ENCODE peak calls at places on chromosomes 5 and 9, in four cellular contexts. One of them, this sample, is unnamed.

GRCh38 chr5:5078009-5078897 is 61.9 kb upstream of the ADAMTS16 start:
- DNase-seq in vagina: no peak
- DNase-seq in breast epithelium: no peak
- DNase-seq in endothelial cell of umbilical vein: no peak
- DNase-seq in this sample: no peak

GRCh38 chr9:86500667-86501435 is 146.6 kb upstream of the TUT7 start:
- DNase-seq in vagina: no peak
- DNase-seq in endothelial cell of umbilical vein: no peak
- DNase-seq in breast epithelium: no peak
- DNase-seq in this sample: no peak

GRCh38 chr9:88741335-88741734 is 206.4 kb downstream of the NXNL2 start:
- DNase-seq in vagina: no peak
- DNase-seq in breast epithelium: no peak
- DNase-seq in endothelial cell of umbilical vein: no peak
- DNase-seq in this sample: no peak

GRCh38 chr5:174751154-174751990 is 27.0 kb downstream of the MSX2 start:
- DNase-seq in endothelial cell of umbilical vein: no peak
- DNase-seq in breast epithelium: no peak
- DNase-seq in vagina: no peak
- DNase-seq in this sample: no peak

GRCh38 chr5:34682926-34683623 is 26.9 kb downstream of the RAI14 start:
- DNase-seq in vagina: no peak
- DNase-seq in breast epithelium: no peak
- DNase-seq in endothelial cell of umbilical vein: peak; percentile 90
- DNase-seq in this sample: no peak

GRCh38 chr5:139851558-139851957 is 56.0 kb downstream of the PSD2 start:
- DNase-seq in breast epithelium: no peak
- DNase-seq in vagina: no peak
- DNase-seq in endothelial cell of umbilical vein: no peak
- DNase-seq in this sample: peak; percentile 69

GRCh38 chr5:56677693-56678092 is 137.7 kb upstream of the MAP3K1 start:
- DNase-seq in endothelial cell of umbilical vein: no peak
- DNase-seq in vagina: no peak
- DNase-seq in breast epithelium: no peak
- DNase-seq in this sample: no peak

GRCh38 chr5:131926168-131926567 is 19.3 kb downstream of the MEIKIN start:
- DNase-seq in breast epithelium: no peak
- DNase-seq in endothelial cell of umbilical vein: no peak
- DNase-seq in vagina: no peak
- DNase-seq in this sample: no peak

GRCh38 chr9:90044710-90045151 is 439.9 kb downstream of the GADD45G start:
- DNase-seq in endothelial cell of umbilical vein: peak; percentile 7
- DNase-seq in vagina: no peak
- DNase-seq in breast epithelium: no peak
- DNase-seq in this sample: no peak

GRCh38 chr5:122473138-122473843 is 161.3 kb downstream of the SNCAIP start:
- DNase-seq in endothelial cell of umbilical vein: no peak
- DNase-seq in breast epithelium: no peak
- DNase-seq in vagina: no peak
- DNase-seq in this sample: no peak

GRCh38 chr5:171595801-171596231 is 176.4 kb downstream of the FGF18 start:
- DNase-seq in breast epithelium: no peak
- DNase-seq in endothelial cell of umbilical vein: peak; percentile 79
- DNase-seq in vagina: no peak
- DNase-seq in this sample: no peak

GRCh38 chr5:143699121-143699520 is 112.8 kb upstream of the HMHB1 start:
- DNase-seq in endothelial cell of umbilical vein: no peak
- DNase-seq in breast epithelium: no peak
- DNase-seq in vagina: no peak
- DNase-seq in this sample: no peak

GRCh38 chr9:98218562-98219363 is 26.3 kb upstream of the CORO2A start:
- DNase-seq in endothelial cell of umbilical vein: no peak
- DNase-seq in vagina: no peak
- DNase-seq in breast epithelium: no peak
- DNase-seq in this sample: peak; percentile 38

GRCh38 chr5:154302181-154302580 is 111.6 kb downstream of the GALNT10 start:
- DNase-seq in vagina: no peak
- DNase-seq in endothelial cell of umbilical vein: no peak
- DNase-seq in breast epithelium: no peak
- DNase-seq in this sample: no peak

GRCh38 chr5:14250094-14250777 is 107.1 kb downstream of the TRIO start:
- DNase-seq in vagina: no peak
- DNase-seq in breast epithelium: peak; percentile 60
- DNase-seq in endothelial cell of umbilical vein: no peak
- DNase-seq in this sample: no peak

GRCh38 chr5:80251636-80252035 is 4.2 kb downstream of the SERINC5 start:
- DNase-seq in endothelial cell of umbilical vein: no peak
- DNase-seq in vagina: no peak
- DNase-seq in breast epithelium: no peak
- DNase-seq in this sample: no peak

DNA sequence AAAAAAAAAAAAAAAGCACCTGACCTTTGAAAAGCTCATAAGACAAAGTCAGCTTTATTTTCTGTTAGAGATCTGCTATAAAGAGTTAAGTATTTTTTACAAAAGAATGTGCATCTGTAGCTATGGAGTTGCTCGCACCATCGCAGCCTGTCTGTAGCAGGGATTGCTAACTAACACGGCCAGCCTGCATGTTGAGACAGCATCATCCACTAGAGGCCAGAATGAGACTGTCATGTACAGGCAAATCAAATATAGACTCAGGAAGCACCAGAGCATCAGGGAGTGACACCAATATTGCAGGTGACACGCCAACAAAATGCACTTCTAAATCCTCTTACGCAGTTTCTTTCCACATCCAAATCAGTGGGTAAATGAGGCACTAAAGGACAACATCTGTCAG is 136.3 kb upstream of the RASEF start:
- DNase-seq in vagina: no peak
- DNase-seq in endothelial cell of umbilical vein: peak; percentile 65
- DNase-seq in breast epithelium: peak; percentile 66
- DNase-seq in this sample: no peak
- TF ChIP-seq POLR2AphosphoS5 in vagina: no peak
- TF ChIP-seq POLR2AphosphoS5 in endothelial cell of umbilical vein: no peak
- TF ChIP-seq POLR2AphosphoS5 in breast epithelium: no peak
- TF ChIP-seq POLR2AphosphoS5 in this sample: no peak

GRCh38 chr5:129904102-129904666 is at the start of gene CHSY3:
- DNase-seq in breast epithelium: peak; percentile 59
- DNase-seq in vagina: no peak
- DNase-seq in endothelial cell of umbilical vein: peak; percentile 89
- DNase-seq in this sample: peak; percentile 85
- TF ChIP-seq POLR2A in breast epithelium: no peak
- TF ChIP-seq POLR2A in vagina: no peak
- TF ChIP-seq POLR2A in endothelial cell of umbilical vein: peak; percentile 39
- TF ChIP-seq POLR2A in this sample: no peak

GRCh38 chr5:134934202-134934601 is 29.3 kb downstream of the PCBD2 start:
- DNase-seq in endothelial cell of umbilical vein: no peak
- DNase-seq in breast epithelium: no peak
- DNase-seq in vagina: no peak
- DNase-seq in this sample: no peak

GRCh38 chr5:134938020-134938419 is 29.7 kb upstream of the CATSPER3 start:
- DNase-seq in vagina: no peak
- DNase-seq in endothelial cell of umbilical vein: no peak
- DNase-seq in breast epithelium: no peak
- DNase-seq in this sample: no peak

GRCh38 chr5:134935711-134936602 is 31.0 kb downstream of the PCBD2 start:
- DNase-seq in breast epithelium: no peak
- DNase-seq in vagina: no peak
- DNase-seq in endothelial cell of umbilical vein: peak; percentile 35
- DNase-seq in this sample: no peak

GRCh38 chr5:134939500-134939899 is 28.2 kb upstream of the CATSPER3 start:
- DNase-seq in endothelial cell of umbilical vein: no peak
- DNase-seq in vagina: no peak
- DNase-seq in breast epithelium: no peak
- DNase-seq in this sample: no peak

GRCh38 chr5:134937547-134937946 is 30.2 kb upstream of the CATSPER3 start:
- DNase-seq in endothelial cell of umbilical vein: no peak
- DNase-seq in breast epithelium: no peak
- DNase-seq in vagina: no peak
- DNase-seq in this sample: no peak
- TF ChIP-seq POLR2AphosphoS5 in endothelial cell of umbilical vein: no peak
- TF ChIP-seq POLR2AphosphoS5 in breast epithelium: peak; percentile 64
- TF ChIP-seq POLR2AphosphoS5 in vagina: no peak
- TF ChIP-seq POLR2AphosphoS5 in this sample: no peak

DNA sequence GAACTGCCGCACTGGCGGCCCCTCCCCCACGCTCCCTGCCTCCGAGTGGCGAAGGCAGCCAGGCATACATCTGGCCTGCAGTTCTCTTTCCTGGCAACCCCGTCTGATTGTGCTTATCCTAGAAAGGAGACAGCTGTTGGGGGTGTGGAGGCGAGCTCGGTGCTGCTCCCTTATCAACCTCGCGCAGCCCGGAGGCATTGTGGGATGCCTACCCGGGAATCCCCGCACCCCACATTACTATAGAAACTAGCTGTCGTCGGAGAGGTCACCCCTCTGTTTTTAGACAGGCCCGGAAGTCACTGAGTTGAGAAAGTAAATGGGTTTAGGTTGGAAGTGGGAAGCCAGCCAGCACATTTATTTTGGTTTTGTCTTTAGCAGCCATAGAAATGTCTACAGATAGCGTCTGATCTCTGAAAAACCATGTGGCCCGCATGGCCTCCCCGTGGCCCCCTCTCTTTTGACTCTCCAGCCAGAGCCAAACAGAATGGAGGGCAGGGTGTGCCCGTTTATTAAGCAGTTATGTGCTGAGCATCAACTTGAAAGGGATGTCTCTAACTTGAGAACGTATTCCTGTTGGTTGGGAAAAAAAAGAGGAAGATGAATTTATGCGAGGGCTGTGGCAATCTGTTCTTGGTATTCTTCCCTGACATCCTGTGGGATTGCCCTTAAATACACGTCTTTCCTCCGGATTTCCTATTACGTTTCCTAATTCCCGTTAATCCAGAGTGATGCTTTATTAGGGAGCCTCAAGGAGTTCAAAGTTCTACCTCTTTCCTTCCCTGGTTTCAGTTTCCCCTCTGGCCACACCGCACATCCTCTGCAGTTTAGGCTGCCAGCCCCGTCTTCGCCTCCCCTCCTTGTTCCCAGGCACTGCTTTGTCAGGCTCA is 3.9 kb downstream of the STC2 start:
- DNase-seq in vagina: no peak
- DNase-seq in endothelial cell of umbilical vein: peak; percentile 42
- DNase-seq in breast epithelium: no peak
- DNase-seq in this sample: peak; percentile 68
- TF ChIP-seq POLR2A in vagina: no peak
- TF ChIP-seq POLR2A in endothelial cell of umbilical vein: no peak
- TF ChIP-seq POLR2A in breast epithelium: no peak
- TF ChIP-seq POLR2A in this sample: no peak

This sample was measured in spleen.